ENCODE peak calls at places on chromosomes 2 and 18, in eight cellular contexts. K is RWPE2; I is fibroblast of lung; J is kidney epithelial cell; A is Karpas-422; B is gastrocnemius medialis; P is effector memory CD4-positive, alpha-beta T cell; F is mesendoderm. Y is an unnamed sample. For H3K27me3 and H3K36me3, the result is how much of the 10 kb centered on the place peaks cover.

GRCh38 chr2:236916181-236916580 is 169.5 kb upstream of the COPS8 start:
- DNase-seq in K (no peak), F (no peak), A (no peak), I (no peak), B (no peak), P (no peak), J (no peak), Y (no peak)

GRCh38 chr2:75277111-75277510 is 77.8 kb upstream of the TACR1 start:
- DNase-seq in B (no peak), I (peak), J (no peak), F (no peak), A (no peak), P (no peak), K (no peak), Y (no peak)

GRCh38 chr2:38013158-38013752 is 62.7 kb downstream of the CYP1B1 start:
- DNase-seq in F (no peak), I (peak), P (no peak), J (no peak), K (no peak), B (no peak), A (no peak), Y (no peak)

GRCh38 chr2:198371902-198372611 is 567.7 kb downstream of the PLCL1 start:
- DNase-seq in A (no peak), K (no peak), P (no peak), F (no peak), J (no peak), I (peak), B (no peak), Y (no peak)

GRCh38 chr2:9418746-9419145 is 4.6 kb downstream of the ITGB1BP1 start:
- DNase-seq in B (no peak), F (no peak), I (no peak), P (no peak), J (no peak), K (no peak), A (no peak), Y (no peak)

GRCh38 chr18:22378672-22379282 is 38.9 kb downstream of the CTAGE1 start:
- DNase-seq in F (peak), B (no peak), I (peak), P (no peak), A (peak), J (no peak), K (no peak), Y (no peak)

GRCh38 chr18:37956902-37957301 is 391.3 kb upstream of the CELF4 start:
- DNase-seq in B (no peak), I (no peak), A (no peak), J (no peak), P (no peak), K (no peak), F (no peak), Y (no peak)

GRCh38 chr2:75587954-75588587 is 27.3 kb upstream of the EVA1A start:
- DNase-seq in A (no peak), J (peak), I (peak), P (no peak), B (no peak), K (no peak), F (no peak), Y (no peak)

GRCh38 chr18:73528066-73528465 is 619.6 kb downstream of the FBXO15 start:
- DNase-seq in J (no peak), P (no peak), I (no peak), B (no peak), F (no peak), K (no peak), A (no peak), Y (no peak)

GRCh38 chr2:68317971-68318685 is 1.6 kb downstream of the CNRIP1 start:
- DNase-seq in B (no peak), J (no peak), K (no peak), A (no peak), F (no peak), I (peak), P (no peak), Y (no peak)

GRCh38 chr2:59389240-59389639 is 1148.1 kb upstream of the FANCL start:
- DNase-seq in I (no peak), J (peak), K (peak), B (no peak), F (no peak), P (no peak), A (no peak), Y (no peak)

DNA sequence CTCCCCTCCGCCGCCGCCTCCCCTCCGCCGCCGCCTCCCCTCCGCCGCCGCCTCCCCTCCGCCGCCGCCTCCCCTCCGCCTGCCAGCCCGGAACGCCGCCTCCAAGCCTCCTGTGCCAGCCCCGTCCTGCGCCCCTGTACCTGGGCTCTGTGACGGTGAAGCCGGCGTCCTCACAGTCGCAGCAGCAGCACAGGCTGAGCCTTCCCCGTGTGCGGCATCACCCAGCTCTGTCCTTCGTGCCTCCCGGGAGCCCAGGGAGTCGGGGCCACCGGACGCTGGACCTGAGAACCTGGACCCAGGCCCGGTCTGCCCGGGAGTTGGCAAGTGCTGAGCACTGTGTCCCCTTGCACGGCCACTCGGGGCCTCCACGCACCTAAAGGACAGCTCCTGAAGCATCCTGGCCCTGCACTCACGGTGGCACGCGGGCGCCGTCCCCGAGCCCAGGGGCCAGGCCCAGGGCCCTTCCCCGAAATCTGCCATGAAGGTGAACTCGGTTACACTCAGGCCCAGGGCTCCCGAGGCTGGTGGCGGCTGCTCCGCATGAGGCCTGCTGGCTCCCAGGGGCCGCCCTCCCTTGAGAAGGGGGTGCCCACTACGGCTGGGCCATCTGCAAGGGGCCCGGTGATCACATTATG is 32.9 kb downstream of the RTP5 start:
- DNase-seq in I (no peak), J (no peak), P (no peak), K (peak), F (no peak), A (no peak), B (no peak), Y (no peak)
- H3K4me3 ChIP-seq in I (no peak), J (no peak), P (no peak), K (no peak), F (no peak), A (no peak), B (no peak), Y (peak)

GRCh38 chr2:85741811-85742507 is 11.8 kb upstream of the ATOH8 start:
- DNase-seq in F (no peak), B (peak), I (peak), P (no peak), K (peak), J (no peak), A (no peak), Y (peak)
- H3K27me3 ChIP-seq in F (under half), B (under half), I (under half), P (under half), K (under half), J (under half), A (under half), Y (under half)

GRCh38 chr2:3449936-3450335 is 69.4 kb downstream of the ADI1 start:
- DNase-seq in F (no peak), B (no peak), P (no peak), J (no peak), K (no peak), A (no peak), I (no peak), Y (no peak)

GRCh38 chr2:3454802-3455201 is 64.5 kb downstream of the ADI1 start:
- DNase-seq in P (no peak), K (peak), B (no peak), I (no peak), F (no peak), A (no peak), J (no peak), Y (no peak)

GRCh38 chr2:3450385-3451031 is 68.8 kb downstream of the ADI1 start:
- DNase-seq in I (no peak), B (no peak), A (no peak), K (no peak), J (no peak), F (no peak), P (no peak), Y (no peak)

GRCh38 chr2:3453196-3453845 is 66.0 kb downstream of the ADI1 start:
- DNase-seq in K (peak), B (no peak), A (no peak), I (no peak), F (no peak), J (no peak), P (no peak), Y (no peak)

GRCh38 chr2:3451926-3452671 is 67.2 kb downstream of the ADI1 start:
- DNase-seq in P (no peak), K (peak), J (no peak), I (no peak), A (no peak), B (no peak), F (peak), Y (no peak)
- H3K36me3 ChIP-seq in P (under half), K (under half), J (under half), I (under half), A (under half), B (under half), F (under half), Y (under half)

GRCh38 chr18:36442717-36443116 is 145.2 kb downstream of the FHOD3 start:
- DNase-seq in J (no peak), P (no peak), A (peak), I (no peak), B (no peak), K (no peak), F (no peak), Y (no peak)

GRCh38 chr18:36446059-36446458 is 148.5 kb downstream of the FHOD3 start:
- DNase-seq in P (no peak), J (no peak), I (peak), K (no peak), B (no peak), F (no peak), A (no peak), Y (no peak)

GRCh38 chr18:36440614-36441013 is 143.1 kb downstream of the FHOD3 start:
- DNase-seq in I (peak), F (no peak), K (no peak), B (no peak), P (no peak), A (no peak), J (peak), Y (no peak)

GRCh38 chr18:36441872-36442271 is 144.4 kb downstream of the FHOD3 start:
- DNase-seq in I (peak), K (no peak), A (no peak), P (no peak), F (no peak), B (no peak), J (peak), Y (no peak)

GRCh38 chr18:36441426-36441870 is 143.9 kb downstream of the FHOD3 start:
- DNase-seq in I (no peak), F (no peak), A (peak), B (no peak), J (no peak), K (no peak), P (no peak), Y (no peak)
- H3K4me3 ChIP-seq in I (no peak), F (no peak), A (no peak), B (no peak), J (no peak), K (no peak), P (no peak), Y (peak)

Y was measured in thoracic aorta.